ENCODE peak calls at places on chromosomes 2 and 18, in four cellular contexts. One of them, this sample, is unnamed.

GRCh38 chr18:54764786-54765185 is 63.5 kb upstream of the RAB27B start:
- DNase-seq in hepatocyte: no peak
- DNase-seq in left lung: no peak
- DNase-seq in fibroblast of the aortic adventitia: no peak
- DNase-seq in this sample: no peak

GRCh38 chr2:138201326-138201725 is 237.1 kb downstream of the HNMT start:
- DNase-seq in fibroblast of the aortic adventitia: no peak
- DNase-seq in left lung: no peak
- DNase-seq in hepatocyte: no peak
- DNase-seq in this sample: no peak

GRCh38 chr2:95056461-95057459 is 31.3 kb downstream of the MAL start:
- DNase-seq in hepatocyte: no peak
- DNase-seq in fibroblast of the aortic adventitia: no peak
- DNase-seq in left lung: no peak
- DNase-seq in this sample: no peak

GRCh38 chr2:201786471-201786870 is 5.7 kb upstream of the ALS2 start:
- DNase-seq in hepatocyte: no peak
- DNase-seq in fibroblast of the aortic adventitia: no peak
- DNase-seq in left lung: no peak
- DNase-seq in this sample: no peak

GRCh38 chr2:100394111-100394641 is 23.3 kb downstream of the CHST10 start:
- DNase-seq in hepatocyte: no peak
- DNase-seq in left lung: no peak
- DNase-seq in fibroblast of the aortic adventitia: no peak
- DNase-seq in this sample: no peak

GRCh38 chr18:48295586-48296311 is 113.4 kb downstream of the ZBTB7C start:
- DNase-seq in fibroblast of the aortic adventitia: peak
- DNase-seq in hepatocyte: peak
- DNase-seq in left lung: no peak
- DNase-seq in this sample: no peak

GRCh38 chr2:132943829-132944228 is 273.8 kb upstream of the LYPD1 start:
- DNase-seq in left lung: no peak
- DNase-seq in hepatocyte: no peak
- DNase-seq in fibroblast of the aortic adventitia: peak
- DNase-seq in this sample: no peak

GRCh38 chr2:143974262-143974661 is 545.7 kb downstream of the ZEB2 start:
- DNase-seq in left lung: no peak
- DNase-seq in fibroblast of the aortic adventitia: peak
- DNase-seq in hepatocyte: no peak
- DNase-seq in this sample: no peak

GRCh38 chr2:62475172-62476011 is 30.6 kb downstream of the TMEM17 start:
- DNase-seq in left lung: peak
- DNase-seq in hepatocyte: no peak
- DNase-seq in fibroblast of the aortic adventitia: no peak
- DNase-seq in this sample: no peak

GRCh38 chr2:37625156-37625555 is 46.3 kb downstream of the CDC42EP3 start:
- DNase-seq in fibroblast of the aortic adventitia: peak
- DNase-seq in left lung: no peak
- DNase-seq in hepatocyte: no peak
- DNase-seq in this sample: no peak

GRCh38 chr2:111716901-111717635 is 166.9 kb downstream of the ANAPC1 start:
- DNase-seq in left lung: peak
- DNase-seq in hepatocyte: no peak
- DNase-seq in fibroblast of the aortic adventitia: no peak
- DNase-seq in this sample: no peak

DNA sequence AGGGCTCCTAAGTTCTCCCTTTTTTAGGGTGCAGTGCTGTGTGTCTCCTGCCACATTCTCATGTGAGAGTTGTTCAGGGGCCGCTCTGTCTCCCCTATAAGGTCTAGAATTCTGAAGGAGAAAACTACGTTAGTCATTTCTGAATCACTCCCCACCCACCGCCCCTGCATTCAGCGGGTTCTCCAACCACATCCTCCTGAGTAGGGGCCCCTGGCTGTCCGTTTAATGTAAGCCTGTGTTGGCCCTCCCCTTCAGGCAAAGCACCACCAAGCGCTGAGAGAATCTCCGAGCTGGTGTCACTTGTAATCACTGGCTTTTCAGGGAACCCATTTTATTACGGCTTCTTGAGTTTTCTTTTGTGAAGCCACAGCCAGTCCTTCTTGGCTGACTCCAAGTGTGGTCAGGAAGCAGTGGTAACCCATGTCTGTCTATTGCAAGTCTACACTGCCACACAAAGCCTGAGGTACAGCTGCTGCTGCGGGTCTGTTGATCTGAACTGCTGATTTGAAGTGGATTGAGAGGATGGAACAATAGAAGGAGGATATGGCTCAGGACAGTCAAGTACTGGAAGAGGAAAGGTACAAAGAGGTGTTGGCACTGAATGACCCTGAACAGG is 16.9 kb downstream of the LCT start:
- DNase-seq in fibroblast of the aortic adventitia: no peak
- DNase-seq in hepatocyte: no peak
- DNase-seq in left lung: no peak
- DNase-seq in this sample: no peak
- TF ChIP-seq CTCF in fibroblast of the aortic adventitia: no peak
- TF ChIP-seq CTCF in hepatocyte: no peak
- TF ChIP-seq CTCF in left lung: no peak
- TF ChIP-seq CTCF in this sample: no peak

GRCh38 chr2:25168256-25169072 is at the start of gene POMC:
- DNase-seq in left lung: no peak
- DNase-seq in hepatocyte: peak
- DNase-seq in fibroblast of the aortic adventitia: peak
- DNase-seq in this sample: no peak

GRCh38 chr2:25169073-25169470 is 692 bp upstream of the POMC start:
- DNase-seq in left lung: no peak
- DNase-seq in fibroblast of the aortic adventitia: no peak
- DNase-seq in hepatocyte: no peak
- DNase-seq in this sample: no peak

GRCh38 chr2:25170888-25171287 is 2.5 kb upstream of the POMC start:
- DNase-seq in fibroblast of the aortic adventitia: no peak
- DNase-seq in left lung: no peak
- DNase-seq in hepatocyte: no peak
- DNase-seq in this sample: no peak

GRCh38 chr2:25164526-25164925 is 3.9 kb downstream of the POMC start:
- DNase-seq in hepatocyte: no peak
- DNase-seq in left lung: no peak
- DNase-seq in fibroblast of the aortic adventitia: no peak
- DNase-seq in this sample: no peak

DNA sequence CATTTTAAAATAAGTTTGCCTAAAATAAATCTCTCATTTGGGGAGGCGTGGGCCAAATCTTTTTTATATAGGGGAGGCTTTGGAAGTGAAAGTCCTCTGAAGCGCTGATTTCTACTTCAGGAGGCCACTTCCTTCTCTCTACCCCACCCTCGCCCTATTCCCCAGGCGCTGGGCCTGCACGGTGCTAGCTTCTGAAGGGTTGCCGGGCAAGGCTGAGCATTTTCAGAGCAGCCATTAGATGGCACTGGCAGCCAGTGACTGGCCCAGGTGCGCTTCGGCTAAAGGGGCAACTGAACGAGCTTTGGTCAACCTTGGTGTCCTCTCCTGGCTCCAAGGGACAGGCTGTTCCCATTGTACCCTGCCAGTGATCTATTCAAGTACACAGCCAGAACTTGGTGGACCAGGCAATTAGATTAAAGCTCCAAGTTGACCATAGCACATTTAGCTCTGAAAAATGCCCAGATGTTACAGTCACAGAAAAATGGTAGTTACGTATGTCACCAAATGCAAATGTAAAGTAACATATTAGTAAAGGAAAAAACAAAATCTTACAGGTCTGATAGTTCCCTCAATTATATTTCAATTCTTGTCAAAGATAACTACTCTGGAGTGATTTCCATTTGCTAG is 2.3 kb downstream of the POMC start:
- DNase-seq in left lung: no peak
- DNase-seq in hepatocyte: peak
- DNase-seq in fibroblast of the aortic adventitia: no peak
- DNase-seq in this sample: no peak
- TF ChIP-seq CTCF in left lung: no peak
- TF ChIP-seq CTCF in hepatocyte: peak
- TF ChIP-seq CTCF in fibroblast of the aortic adventitia: no peak
- TF ChIP-seq CTCF in this sample: peak

GRCh38 chr2:239226677-239227076 is 174.1 kb downstream of the HDAC4 start:
- DNase-seq in left lung: no peak
- DNase-seq in fibroblast of the aortic adventitia: no peak
- DNase-seq in hepatocyte: no peak
- DNase-seq in this sample: no peak
- TF ChIP-seq CTCF in left lung: no peak
- TF ChIP-seq CTCF in fibroblast of the aortic adventitia: no peak
- TF ChIP-seq CTCF in hepatocyte: no peak
- TF ChIP-seq CTCF in this sample: no peak

DNA sequence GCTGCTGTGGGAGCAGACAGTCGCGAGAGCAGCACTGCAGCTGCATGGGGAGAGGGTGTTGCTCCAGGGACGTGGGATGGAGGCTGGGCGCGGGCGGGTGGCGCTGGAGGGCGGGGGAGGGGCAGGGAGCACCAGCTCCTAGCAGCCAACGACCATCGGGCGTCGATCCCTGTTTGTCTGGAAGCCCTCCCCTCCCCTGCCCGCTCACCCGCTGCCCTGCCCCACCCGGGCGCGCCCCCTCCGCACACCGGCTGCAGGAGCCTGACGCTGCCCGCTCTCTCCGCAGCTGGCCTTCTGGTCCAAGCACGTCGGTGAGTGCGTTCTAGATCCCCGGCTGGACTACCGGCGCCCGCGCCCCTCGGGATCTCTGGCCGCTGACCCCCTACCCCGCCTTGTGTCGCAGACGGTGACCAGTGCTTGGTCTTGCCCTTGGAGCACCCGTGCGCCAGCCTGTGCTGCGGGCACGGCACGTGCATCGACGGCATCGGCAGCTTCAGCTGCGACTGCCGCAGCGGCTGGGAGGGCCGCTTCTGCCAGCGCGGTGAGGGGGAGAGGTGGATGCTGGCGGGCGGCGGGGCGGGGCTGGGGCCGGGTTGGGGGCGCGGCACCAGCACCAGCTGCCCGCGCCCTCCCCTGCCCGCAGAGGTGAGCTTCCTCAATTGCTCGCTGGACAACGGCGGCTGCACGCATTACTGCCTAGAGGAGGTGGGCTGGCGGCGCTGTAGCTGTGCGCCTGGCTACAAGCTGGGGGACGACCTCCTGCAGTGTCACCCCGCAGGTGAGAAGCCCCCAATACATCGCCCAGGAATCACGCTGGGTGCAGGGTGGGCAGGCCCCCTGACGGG is 4.6 kb downstream of the PROC start:
- DNase-seq in hepatocyte: peak
- DNase-seq in fibroblast of the aortic adventitia: no peak
- DNase-seq in left lung: peak
- DNase-seq in this sample: no peak
- TF ChIP-seq CTCF in hepatocyte: no peak
- TF ChIP-seq CTCF in fibroblast of the aortic adventitia: no peak
- TF ChIP-seq CTCF in left lung: no peak
- TF ChIP-seq CTCF in this sample: no peak

DNA sequence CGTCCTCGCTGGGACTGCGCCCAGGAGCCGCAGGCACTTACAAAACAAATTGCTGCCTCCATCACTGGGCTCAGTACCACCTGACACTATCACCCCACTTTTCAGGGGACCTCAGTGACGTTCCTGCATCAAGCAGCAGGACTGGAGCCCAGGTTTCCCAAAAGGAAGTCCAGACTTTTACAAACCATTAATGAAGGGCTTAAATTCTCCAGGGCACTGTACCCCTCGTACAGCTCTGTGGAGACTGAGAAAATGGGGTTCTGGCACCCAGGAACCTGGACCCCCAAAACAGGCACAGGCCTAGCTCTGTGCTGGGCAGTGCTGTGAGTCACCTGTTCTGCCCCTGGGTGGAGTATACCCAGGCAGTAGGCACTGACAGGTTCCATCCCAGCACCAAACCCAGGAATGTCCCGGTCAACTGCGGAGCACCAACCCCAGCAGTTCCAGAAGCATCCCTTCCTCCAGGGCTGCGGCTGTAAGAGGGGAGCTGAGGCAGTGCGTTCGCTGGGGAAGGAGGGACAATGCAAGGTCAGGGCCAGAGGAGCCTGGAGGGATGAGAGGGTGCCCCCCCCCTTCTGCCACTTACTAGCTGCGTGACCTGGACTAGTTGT is 24.6 kb upstream of the NOTO start:
- DNase-seq in hepatocyte: no peak
- DNase-seq in fibroblast of the aortic adventitia: no peak
- DNase-seq in left lung: no peak
- DNase-seq in this sample: no peak
- TF ChIP-seq CTCF in hepatocyte: no peak
- TF ChIP-seq CTCF in fibroblast of the aortic adventitia: no peak
- TF ChIP-seq CTCF in left lung: no peak
- TF ChIP-seq CTCF in this sample: no peak